ENCODE peak calls at places on chromosomes 6 and 20, in six cellular contexts. X is psoas muscle; B is breast epithelium; I is CD8-positive, alpha-beta T cell; C is right atrium auricular region; F is sigmoid colon. W is an unnamed sample.

GRCh38 chr20:52103911-52104545 is 87.6 kb downstream of the ZFP64 start:
- DNase-seq in X (no peak), B (no peak), I (no peak), C (no peak), F (peak; percentile 62), W (peak; percentile 27)

GRCh38 chr6:19837511-19838441 is 606 bp downstream of the ID4 start:
- DNase-seq in X (peak; percentile 48), B (peak; percentile 37), I (no peak), C (no peak), F (peak; percentile 68), W (peak; percentile 6)

GRCh38 chr6:145148392-145149175 is 586.7 kb downstream of the EPM2A start:
- DNase-seq in X (peak; percentile 20), B (peak; percentile 50), I (no peak), C (no peak), F (no peak), W (no peak)

GRCh38 chr6:119974430-119975159 is 625.0 kb upstream of the MAN1A1 start:
- DNase-seq in X (no peak), B (no peak), I (no peak), C (no peak), F (no peak), W (no peak)

GRCh38 chr20:10249048-10249770 is 30.6 kb downstream of the SNAP25 start:
- DNase-seq in X (no peak), B (no peak), I (no peak), C (no peak), F (no peak), W (no peak)

GRCh38 chr6:79668381-79668780 is 37.3 kb downstream of the SH3BGRL2 start:
- DNase-seq in X (no peak), B (no peak), I (no peak), C (no peak), F (no peak), W (no peak)

GRCh38 chr6:34386316-34387137 is 5.9 kb downstream of the NUDT3 start:
- DNase-seq in X (no peak), B (no peak), I (no peak), C (no peak), F (peak; percentile 25), W (peak; percentile 19)

GRCh38 chr20:46004813-46005505 is 3.7 kb upstream of the MMP9 start:
- DNase-seq in X (no peak), B (no peak), I (no peak), C (no peak), F (peak; percentile 77), W (no peak)

GRCh38 chr20:2254333-2254732 is 41.5 kb upstream of the TGM3 start:
- DNase-seq in X (no peak), B (no peak), I (no peak), C (no peak), F (no peak), W (no peak)

GRCh38 chr6:25215881-25216280 is 63.3 kb upstream of the CARMIL1 start:
- DNase-seq in X (no peak), B (no peak), I (no peak), C (no peak), F (no peak), W (no peak)

GRCh38 chr20:19104186-19104585 is 108.3 kb upstream of the SLC24A3 start:
- DNase-seq in X (no peak), B (no peak), I (no peak), C (peak; percentile 11), F (no peak), W (no peak)

GRCh38 chr20:58293453-58293852 is 16.1 kb upstream of the RAB22A start:
- DNase-seq in X (no peak), B (no peak), I (no peak), C (no peak), F (no peak), W (no peak)

GRCh38 chr6:28609672-28610071 is 84.0 kb downstream of the GPX5 start:
- DNase-seq in X (no peak), B (no peak), I (no peak), C (no peak), F (no peak), W (no peak)

GRCh38 chr20:17648782-17649730 is 33.0 kb downstream of the RRBP1 start:
- DNase-seq in X (no peak), B (no peak), I (peak; percentile 9), C (no peak), F (peak; percentile 56), W (no peak)

GRCh38 chr20:945841-946240 is 29.7 kb upstream of the ANGPT4 start:
- DNase-seq in X (no peak), B (no peak), I (no peak), C (no peak), F (no peak), W (no peak)

GRCh38 chr6:2766767-2767314 is 1.6 kb downstream of the WRNIP1 start:
- DNase-seq in X (no peak), B (no peak), I (no peak), C (no peak), F (no peak), W (no peak)

GRCh38 chr6:140071601-140072062 is 697.2 kb upstream of the CITED2 start:
- DNase-seq in X (no peak), B (no peak), I (no peak), C (no peak), F (no peak), W (peak; percentile 55)

GRCh38 chr20:56091635-56092180 is 86.4 kb upstream of the CBLN4 start:
- DNase-seq in X (no peak), B (no peak), I (no peak), C (no peak), F (no peak), W (no peak)

GRCh38 chr6:81997091-81997926 is 244.8 kb upstream of the TENT5A start:
- DNase-seq in X (no peak), B (no peak), I (no peak), C (no peak), F (no peak), W (no peak)

GRCh38 chr6:81753709-81754678 is 1.5 kb upstream of the TENT5A start:
- DNase-seq in X (peak; percentile 88), B (peak; percentile 71), I (peak; percentile 80), C (peak; percentile 91), F (peak; percentile 95), W (peak; percentile 44)

GRCh38 chr20:39042279-39043150 is 80.4 kb downstream of the DHX35 start:
- DNase-seq in X (no peak), B (peak; percentile 52), I (no peak), C (no peak), F (no peak), W (no peak)

GRCh38 chr6:146357578-146358340 is 185.9 kb upstream of the RAB32 start:
- DNase-seq in X (no peak), B (no peak), I (no peak), C (no peak), F (no peak), W (peak; percentile 91)

GRCh38 chr20:24420567-24420966 is 48.9 kb upstream of the SYNDIG1 start:
- DNase-seq in X (no peak), B (no peak), I (no peak), C (no peak), F (no peak), W (no peak)

GRCh38 chr6:154526997-154527396 is 16.5 kb upstream of the CNKSR3 start:
- DNase-seq in X (no peak), B (no peak), I (no peak), C (no peak), F (no peak), W (no peak)

GRCh38 chr20:23995905-23996666 is 7.5 kb upstream of the GGTLC1 start:
- DNase-seq in X (peak; percentile 51), B (no peak), I (peak; percentile 44), C (no peak), F (no peak), W (peak; percentile 24)

GRCh38 chr6:168057836-168058235 is 21.2 kb downstream of the FRMD1 start:
- DNase-seq in X (no peak), B (no peak), I (no peak), C (no peak), F (no peak), W (no peak)

GRCh38 chr6:89970609-89971337 is 76.5 kb downstream of the GJA10 start:
- DNase-seq in X (peak; percentile 23), B (peak; percentile 35), I (no peak), C (no peak), F (no peak), W (peak; percentile 58)

GRCh38 chr6:111918825-111919224 is 45.6 kb upstream of the FYN start:
- DNase-seq in X (peak; percentile 39), B (no peak), I (no peak), C (no peak), F (no peak), W (no peak)

GRCh38 chr20:57263767-57264150 is 2.7 kb downstream of the BMP7 start:
- DNase-seq in X (no peak), B (no peak), I (no peak), C (no peak), F (no peak), W (no peak)
- H3K4me1 ChIP-seq in X (no peaks in the 10 kb centered on the region), B (no peaks in the 10 kb centered on the region), I (no peaks in the 10 kb centered on the region), C (peaks cover 22% of the 10 kb centered on the region), F (peaks cover 32% of the 10 kb centered on the region), W (no peaks in the 10 kb centered on the region)

GRCh38 chr6:11729083-11729482 is 49.5 kb downstream of the ADTRP start:
- DNase-seq in X (no peak), B (no peak), I (no peak), C (no peak), F (no peak), W (no peak)
- H3K4me1 ChIP-seq in X (peaks cover 2% of the 10 kb centered on the region), B (no peaks in the 10 kb centered on the region), I (peaks cover 56% of the 10 kb centered on the region), C (no peaks in the 10 kb centered on the region), F (no peaks in the 10 kb centered on the region), W (no peaks in the 10 kb centered on the region)

DNA sequence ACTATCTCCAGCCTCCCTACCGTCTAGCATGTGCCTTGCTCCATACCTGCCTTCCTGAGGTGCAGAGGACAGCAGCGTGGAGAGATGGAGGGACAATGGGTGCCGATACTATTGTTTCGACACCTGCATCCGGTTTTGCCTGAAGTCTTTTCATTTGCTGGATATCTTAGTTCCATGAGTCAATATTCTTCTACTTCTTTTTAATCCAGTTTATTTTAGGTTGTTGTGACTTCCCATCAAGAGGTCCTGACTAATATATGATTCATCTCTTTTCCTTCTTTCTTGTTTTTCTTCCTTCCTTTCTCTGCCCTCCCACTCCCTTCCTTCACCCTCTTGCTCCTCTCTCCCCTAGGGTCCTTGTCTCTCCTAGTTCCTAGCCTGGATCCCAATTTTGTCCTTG is 91.4 kb downstream of the CDH26 start:
- DNase-seq in X (no peak), B (no peak), I (no peak), C (no peak), F (no peak), W (no peak)
- H3K4me1 ChIP-seq in X (peaks cover 24% of the 10 kb centered on the region), B (no peaks in the 10 kb centered on the region), I (peaks cover 3% of the 10 kb centered on the region), C (no peaks in the 10 kb centered on the region), F (peaks cover 6% of the 10 kb centered on the region), W (no peaks in the 10 kb centered on the region)

DNA sequence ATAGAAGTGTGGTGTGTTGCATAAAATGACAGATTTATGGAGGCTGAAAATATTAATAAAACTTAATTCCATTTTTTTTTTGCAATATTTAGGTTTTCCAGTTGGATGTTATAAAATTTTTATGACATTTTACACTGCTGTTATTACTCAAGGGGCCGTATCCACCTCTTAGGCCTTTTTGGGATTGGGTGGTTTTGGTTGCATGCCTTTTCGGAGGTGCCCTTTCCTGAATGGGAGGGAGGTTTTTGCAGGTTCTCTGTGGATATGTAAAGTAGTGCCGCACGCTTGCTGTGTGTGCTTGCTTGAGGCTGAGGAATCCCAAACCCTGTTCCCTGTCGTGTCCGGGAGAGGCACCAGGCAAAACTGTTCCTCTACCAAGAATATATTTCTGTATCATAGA is 6.8 kb downstream of the ARID1B start:
- DNase-seq in X (no peak), B (no peak), I (no peak), C (no peak), F (no peak), W (no peak)
- H3K4me1 ChIP-seq in X (peaks cover 63% of the 10 kb centered on the region), B (no peaks in the 10 kb centered on the region), I (peaks cover 43% of the 10 kb centered on the region), C (peaks cover 67% of the 10 kb centered on the region), F (peaks cover 76% of the 10 kb centered on the region), W (peaks cover 32% of the 10 kb centered on the region)

GRCh38 chr20:62603907-62604785 is 38.2 kb upstream of the SLCO4A1 start:
- DNase-seq in X (peak; percentile 11), B (no peak), I (no peak), C (no peak), F (no peak), W (no peak)
- H3K4me1 ChIP-seq in X (peaks cover 22% of the 10 kb centered on the region), B (peaks cover 15% of the 10 kb centered on the region), I (peaks cover 26% of the 10 kb centered on the region), C (peaks cover 39% of the 10 kb centered on the region), F (peaks cover 19% of the 10 kb centered on the region), W (peaks cover 16% of the 10 kb centered on the region)

W was measured in endothelial cell of umbilical vein.